ENCODE peak calls at places on chromosomes 1 and 21, in seven cellular contexts. One of them, this sample, is unnamed.

GRCh38 chr1:184425449-184426277 is 38.8 kb downstream of the C1orf21 start:
- DNase-seq in GOT3: peak
- DNase-seq in NCI-H1694: no peak
- DNase-seq in iris pigment epithelial cell: no peak
- DNase-seq in epithelial cell of prostate: peak
- DNase-seq in thoracic aorta: no peak
- DNase-seq in A172: no peak
- DNase-seq in this sample: no peak

GRCh38 chr21:39003982-39004775 is 179.1 kb downstream of the PSMG1 start:
- DNase-seq in GOT3: no peak
- DNase-seq in NCI-H1694: no peak
- DNase-seq in iris pigment epithelial cell: no peak
- DNase-seq in epithelial cell of prostate: no peak
- DNase-seq in thoracic aorta: peak
- DNase-seq in A172: no peak
- DNase-seq in this sample: no peak

GRCh38 chr1:94955767-94956632 is 29.1 kb upstream of the CNN3 start:
- DNase-seq in GOT3: no peak
- DNase-seq in NCI-H1694: no peak
- DNase-seq in iris pigment epithelial cell: no peak
- DNase-seq in epithelial cell of prostate: no peak
- DNase-seq in thoracic aorta: no peak
- DNase-seq in A172: no peak
- DNase-seq in this sample: no peak

GRCh38 chr21:29822064-29822463 is 117.7 kb downstream of the GRIK1 start:
- DNase-seq in GOT3: no peak
- DNase-seq in NCI-H1694: no peak
- DNase-seq in iris pigment epithelial cell: no peak
- DNase-seq in epithelial cell of prostate: no peak
- DNase-seq in thoracic aorta: no peak
- DNase-seq in A172: no peak
- DNase-seq in this sample: no peak

GRCh38 chr21:32330784-32331311 is 32.2 kb downstream of the MRAP start:
- DNase-seq in GOT3: no peak
- DNase-seq in NCI-H1694: no peak
- DNase-seq in iris pigment epithelial cell: no peak
- DNase-seq in epithelial cell of prostate: no peak
- DNase-seq in thoracic aorta: no peak
- DNase-seq in A172: no peak
- DNase-seq in this sample: no peak

GRCh38 chr1:97907886-97908285 is 12.9 kb downstream of the DPYD start:
- DNase-seq in GOT3: no peak
- DNase-seq in NCI-H1694: no peak
- DNase-seq in iris pigment epithelial cell: peak
- DNase-seq in epithelial cell of prostate: no peak
- DNase-seq in thoracic aorta: no peak
- DNase-seq in A172: no peak
- DNase-seq in this sample: no peak

GRCh38 chr1:48187969-48188563 is 34.5 kb upstream of the SLC5A9 start:
- DNase-seq in GOT3: no peak
- DNase-seq in NCI-H1694: no peak
- DNase-seq in iris pigment epithelial cell: no peak
- DNase-seq in epithelial cell of prostate: no peak
- DNase-seq in thoracic aorta: no peak
- DNase-seq in A172: no peak
- DNase-seq in this sample: no peak

GRCh38 chr1:205140113-205140512 is 18.3 kb upstream of the RBBP5 start:
- DNase-seq in GOT3: no peak
- DNase-seq in NCI-H1694: no peak
- DNase-seq in iris pigment epithelial cell: no peak
- DNase-seq in epithelial cell of prostate: no peak
- DNase-seq in thoracic aorta: no peak
- DNase-seq in A172: no peak
- DNase-seq in this sample: no peak

GRCh38 chr1:64006276-64007051 is 197.0 kb upstream of the UBE2U start:
- DNase-seq in GOT3: no peak
- DNase-seq in NCI-H1694: no peak
- DNase-seq in iris pigment epithelial cell: peak
- DNase-seq in epithelial cell of prostate: peak
- DNase-seq in thoracic aorta: no peak
- DNase-seq in A172: peak
- DNase-seq in this sample: peak

GRCh38 chr1:13749543-13750307 is 49.7 kb downstream of the PRDM2 start:
- DNase-seq in GOT3: peak
- DNase-seq in NCI-H1694: no peak
- DNase-seq in iris pigment epithelial cell: peak
- DNase-seq in epithelial cell of prostate: no peak
- DNase-seq in thoracic aorta: peak
- DNase-seq in A172: peak
- DNase-seq in this sample: no peak

GRCh38 chr1:163670980-163671757 is 349.4 kb downstream of the NUF2 start:
- DNase-seq in GOT3: no peak
- DNase-seq in NCI-H1694: no peak
- DNase-seq in iris pigment epithelial cell: no peak
- DNase-seq in epithelial cell of prostate: no peak
- DNase-seq in thoracic aorta: no peak
- DNase-seq in A172: no peak
- DNase-seq in this sample: no peak

GRCh38 chr1:246599315-246599714 is 33.1 kb downstream of the CNST start:
- DNase-seq in GOT3: no peak
- DNase-seq in NCI-H1694: no peak
- DNase-seq in iris pigment epithelial cell: no peak
- DNase-seq in epithelial cell of prostate: no peak
- DNase-seq in thoracic aorta: no peak
- DNase-seq in A172: no peak
- DNase-seq in this sample: no peak

GRCh38 chr1:39955547-39956539 is 898 bp downstream of the MFSD2A start:
- DNase-seq in GOT3: peak
- DNase-seq in NCI-H1694: peak
- DNase-seq in iris pigment epithelial cell: peak
- DNase-seq in epithelial cell of prostate: no peak
- DNase-seq in thoracic aorta: no peak
- DNase-seq in A172: peak
- DNase-seq in this sample: peak

GRCh38 chr1:232209357-232209756 is 420.6 kb downstream of the SIPA1L2 start:
- DNase-seq in GOT3: no peak
- DNase-seq in NCI-H1694: no peak
- DNase-seq in iris pigment epithelial cell: no peak
- DNase-seq in epithelial cell of prostate: no peak
- DNase-seq in thoracic aorta: no peak
- DNase-seq in A172: no peak
- DNase-seq in this sample: no peak

GRCh38 chr21:46005081-46005480 is 23.5 kb downstream of the COL6A1 start:
- DNase-seq in GOT3: no peak
- DNase-seq in NCI-H1694: no peak
- DNase-seq in iris pigment epithelial cell: no peak
- DNase-seq in epithelial cell of prostate: no peak
- DNase-seq in thoracic aorta: no peak
- DNase-seq in A172: no peak
- DNase-seq in this sample: no peak

GRCh38 chr1:170967042-170967910 is 31.9 kb downstream of the MROH9 start:
- DNase-seq in GOT3: no peak
- DNase-seq in NCI-H1694: peak
- DNase-seq in iris pigment epithelial cell: peak
- DNase-seq in epithelial cell of prostate: no peak
- DNase-seq in thoracic aorta: no peak
- DNase-seq in A172: peak
- DNase-seq in this sample: peak

This sample was measured in amniotic stem cell.